ENCODE peak calls at places on chromosomes 11 and 22, in ten cellular contexts. One of them, this sample, is unnamed.

GRCh38 chr11:105718641-105719040 is 108.8 kb downstream of the GRIA4 start:
- DNase-seq in pancreas: no peak
- DNase-seq in colonic mucosa: no peak
- DNase-seq in CD8-positive, alpha-beta T cell: no peak
- DNase-seq in PC-3: no peak
- DNase-seq in transverse colon: no peak
- DNase-seq in tibial nerve: no peak
- DNase-seq in heart left ventricle: no peak
- DNase-seq in MM.1S: no peak
- DNase-seq in psoas muscle: no peak
- DNase-seq in this sample: no peak

GRCh38 chr22:44399196-44399837 is 86.6 kb upstream of the SHISAL1 start:
- DNase-seq in PC-3: no peak
- DNase-seq in colonic mucosa: no peak
- DNase-seq in heart left ventricle: no peak
- DNase-seq in transverse colon: peak; percentile 1
- DNase-seq in MM.1S: no peak
- DNase-seq in tibial nerve: peak; percentile 3
- DNase-seq in CD8-positive, alpha-beta T cell: no peak
- DNase-seq in pancreas: no peak
- DNase-seq in psoas muscle: no peak
- DNase-seq in this sample: no peak

GRCh38 chr11:80495116-80495515 is 1054.3 kb upstream of the TENM4 start:
- DNase-seq in PC-3: peak; percentile 66
- DNase-seq in MM.1S: no peak
- DNase-seq in colonic mucosa: no peak
- DNase-seq in tibial nerve: no peak
- DNase-seq in transverse colon: no peak
- DNase-seq in CD8-positive, alpha-beta T cell: no peak
- DNase-seq in psoas muscle: no peak
- DNase-seq in heart left ventricle: no peak
- DNase-seq in pancreas: no peak
- DNase-seq in this sample: no peak

GRCh38 chr11:82792822-82793569 is 59.3 kb upstream of the FAM181B start:
- DNase-seq in colonic mucosa: no peak
- DNase-seq in transverse colon: no peak
- DNase-seq in MM.1S: no peak
- DNase-seq in psoas muscle: no peak
- DNase-seq in CD8-positive, alpha-beta T cell: no peak
- DNase-seq in pancreas: no peak
- DNase-seq in tibial nerve: no peak
- DNase-seq in heart left ventricle: no peak
- DNase-seq in PC-3: no peak
- DNase-seq in this sample: no peak

GRCh38 chr22:49400866-49401598 is 426.6 kb downstream of the BRD1 start:
- DNase-seq in colonic mucosa: peak; percentile 7
- DNase-seq in MM.1S: no peak
- DNase-seq in PC-3: no peak
- DNase-seq in pancreas: no peak
- DNase-seq in psoas muscle: no peak
- DNase-seq in CD8-positive, alpha-beta T cell: no peak
- DNase-seq in transverse colon: no peak
- DNase-seq in heart left ventricle: no peak
- DNase-seq in tibial nerve: no peak
- DNase-seq in this sample: no peak

GRCh38 chr11:92804388-92804787 is 165.1 kb upstream of the MTNR1B start:
- DNase-seq in transverse colon: no peak
- DNase-seq in CD8-positive, alpha-beta T cell: no peak
- DNase-seq in pancreas: no peak
- DNase-seq in heart left ventricle: no peak
- DNase-seq in tibial nerve: no peak
- DNase-seq in MM.1S: no peak
- DNase-seq in PC-3: no peak
- DNase-seq in colonic mucosa: no peak
- DNase-seq in psoas muscle: no peak
- DNase-seq in this sample: no peak

GRCh38 chr22:43969021-43969878 is 14.0 kb downstream of the SAMM50 start:
- DNase-seq in psoas muscle: no peak
- DNase-seq in PC-3: no peak
- DNase-seq in CD8-positive, alpha-beta T cell: no peak
- DNase-seq in MM.1S: no peak
- DNase-seq in pancreas: no peak
- DNase-seq in colonic mucosa: no peak
- DNase-seq in tibial nerve: no peak
- DNase-seq in heart left ventricle: no peak
- DNase-seq in transverse colon: no peak
- DNase-seq in this sample: no peak

GRCh38 chr11:59866397-59866796 is at the start of gene TCN1:
- DNase-seq in heart left ventricle: no peak
- DNase-seq in tibial nerve: no peak
- DNase-seq in MM.1S: no peak
- DNase-seq in CD8-positive, alpha-beta T cell: no peak
- DNase-seq in transverse colon: no peak
- DNase-seq in psoas muscle: no peak
- DNase-seq in PC-3: peak; percentile 93
- DNase-seq in colonic mucosa: no peak
- DNase-seq in pancreas: no peak
- DNase-seq in this sample: no peak

DNA sequence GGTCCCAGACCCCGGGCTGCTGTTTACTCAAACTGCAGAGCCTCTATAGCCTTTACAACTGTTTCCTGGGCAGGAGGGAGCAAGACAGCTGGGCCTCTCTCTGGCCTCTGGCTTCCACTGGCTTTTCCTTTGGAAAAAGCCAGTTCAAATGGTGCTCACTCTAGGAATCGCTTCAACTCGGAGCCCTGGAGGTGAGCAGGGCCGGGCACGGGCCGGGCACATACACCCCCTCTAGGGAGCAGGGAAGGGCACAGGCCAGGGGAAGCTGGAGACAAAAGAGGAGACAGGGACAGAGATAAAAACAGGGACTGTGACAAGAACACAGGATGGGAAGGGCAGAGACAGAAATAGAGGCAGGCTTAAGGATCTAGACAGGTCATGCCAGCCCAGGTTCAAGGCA is 839 bp downstream of the IRAG1 start:
- DNase-seq in MM.1S: no peak
- DNase-seq in heart left ventricle: no peak
- DNase-seq in transverse colon: no peak
- DNase-seq in tibial nerve: no peak
- DNase-seq in colonic mucosa: no peak
- DNase-seq in psoas muscle: no peak
- DNase-seq in CD8-positive, alpha-beta T cell: no peak
- DNase-seq in PC-3: no peak
- DNase-seq in pancreas: no peak
- DNase-seq in this sample: no peak
- H3K4me1 ChIP-seq in MM.1S: no peaks in the 10 kb centered on the region
- H3K4me1 ChIP-seq in heart left ventricle: no peaks in the 10 kb centered on the region
- H3K4me1 ChIP-seq in transverse colon: peaks cover 10% of the 10 kb centered on the region
- H3K4me1 ChIP-seq in tibial nerve: no peaks in the 10 kb centered on the region
- H3K4me1 ChIP-seq in colonic mucosa: no peaks in the 10 kb centered on the region
- H3K4me1 ChIP-seq in psoas muscle: no peaks in the 10 kb centered on the region
- H3K4me1 ChIP-seq in CD8-positive, alpha-beta T cell: no peaks in the 10 kb centered on the region
- H3K4me1 ChIP-seq in PC-3: peaks cover 8% of the 10 kb centered on the region
- H3K4me1 ChIP-seq in pancreas: no peaks in the 10 kb centered on the region
- H3K4me1 ChIP-seq in this sample: no peaks in the 10 kb centered on the region

DNA sequence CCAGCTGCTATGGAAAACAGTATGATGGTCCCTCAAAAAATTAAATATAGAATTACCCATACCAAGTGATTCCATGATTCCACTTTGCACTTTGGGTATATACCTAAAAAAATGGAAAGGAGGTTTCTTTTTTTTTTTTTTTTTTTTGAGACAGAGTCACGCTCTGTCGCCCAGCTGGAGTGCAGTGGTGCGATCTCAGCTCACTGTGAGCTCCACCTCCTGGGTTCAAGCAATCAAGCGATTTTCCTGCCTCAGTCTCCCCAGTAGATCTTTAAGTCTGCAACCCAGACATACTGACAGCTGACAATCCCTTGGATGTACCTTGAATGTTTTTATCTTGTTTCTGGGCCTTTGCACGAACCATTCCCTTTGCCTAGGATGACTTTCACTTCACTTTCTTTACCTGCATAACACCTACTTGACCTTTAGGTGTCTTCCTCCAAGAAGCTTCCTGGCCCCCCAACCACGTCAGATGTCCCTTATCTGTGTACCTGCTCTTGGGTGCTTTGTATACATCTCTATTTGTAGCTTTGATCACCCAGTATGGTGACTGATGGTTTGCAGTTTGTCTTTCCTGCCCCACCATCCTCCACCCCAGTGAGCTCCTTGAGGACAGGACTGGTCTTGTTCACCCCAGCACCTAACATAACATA is 11.6 kb downstream of the UCP3 start:
- DNase-seq in MM.1S: no peak
- DNase-seq in tibial nerve: no peak
- DNase-seq in PC-3: no peak
- DNase-seq in transverse colon: no peak
- DNase-seq in psoas muscle: no peak
- DNase-seq in CD8-positive, alpha-beta T cell: no peak
- DNase-seq in heart left ventricle: no peak
- DNase-seq in pancreas: no peak
- DNase-seq in colonic mucosa: no peak
- DNase-seq in this sample: no peak
- H3K27ac ChIP-seq in MM.1S: no peak overlapping the region
- H3K27ac ChIP-seq in tibial nerve: no peak overlapping the region
- H3K27ac ChIP-seq in PC-3: peak overlapping the region; percentile 47
- H3K27ac ChIP-seq in transverse colon: no peak overlapping the region
- H3K27ac ChIP-seq in psoas muscle: no peak overlapping the region
- H3K27ac ChIP-seq in CD8-positive, alpha-beta T cell: no peak overlapping the region
- H3K27ac ChIP-seq in heart left ventricle: no peak overlapping the region
- H3K27ac ChIP-seq in pancreas: no peak overlapping the region
- H3K27ac ChIP-seq in colonic mucosa: no peak overlapping the region
- H3K27ac ChIP-seq in this sample: no peak overlapping the region

DNA sequence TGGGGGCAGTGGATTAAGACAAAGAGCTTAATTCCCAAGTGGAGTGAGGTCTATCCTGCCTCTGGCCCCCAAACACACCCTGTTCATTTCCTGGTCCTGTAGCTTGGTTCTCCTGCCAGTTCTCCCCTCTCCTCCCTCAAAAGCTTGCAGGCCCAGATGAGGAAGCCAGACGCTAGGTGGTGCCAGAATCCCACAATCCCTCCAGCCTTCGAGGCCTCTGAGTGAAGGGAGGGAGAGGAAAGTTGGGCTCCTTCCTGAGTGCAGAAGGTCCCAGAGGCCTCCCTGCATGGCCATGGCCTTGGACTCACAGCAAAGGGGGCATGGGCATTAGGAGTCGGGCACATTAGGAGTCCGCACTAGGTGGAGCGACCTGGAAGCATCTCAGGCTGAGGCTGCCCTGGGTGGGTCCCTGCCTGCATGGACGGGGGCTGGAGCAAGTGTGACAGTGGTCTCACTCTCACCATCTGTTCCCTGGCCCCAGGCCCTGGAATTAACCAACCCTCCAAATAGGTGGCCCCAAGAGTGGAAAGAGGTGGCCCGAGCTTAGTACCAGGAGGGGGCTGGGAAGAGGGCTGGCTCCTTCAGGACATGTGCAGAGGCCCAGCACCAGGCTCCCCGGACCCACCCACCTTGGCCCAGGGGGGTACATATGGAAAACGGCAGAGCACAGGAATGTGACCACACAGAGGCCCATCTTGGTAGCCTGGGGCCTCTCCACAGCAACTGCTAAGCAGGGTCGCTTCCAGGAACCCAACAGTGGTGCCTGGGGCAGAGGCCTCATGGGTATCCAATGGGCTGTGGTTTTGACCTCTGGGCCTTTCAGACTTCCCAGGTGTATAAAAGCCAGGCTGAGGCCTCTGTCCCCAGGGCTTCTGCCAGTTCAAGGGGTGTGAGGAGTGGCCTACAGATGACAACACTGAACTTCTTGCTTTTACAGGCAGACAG is 5.2 kb downstream of the FXYD2 start:
- DNase-seq in CD8-positive, alpha-beta T cell: no peak
- DNase-seq in psoas muscle: peak; percentile 69
- DNase-seq in pancreas: peak; percentile 77
- DNase-seq in tibial nerve: no peak
- DNase-seq in colonic mucosa: peak; percentile 84
- DNase-seq in MM.1S: peak; percentile 39
- DNase-seq in PC-3: peak; percentile 86
- DNase-seq in transverse colon: peak; percentile 76
- DNase-seq in heart left ventricle: peak; percentile 72
- DNase-seq in this sample: no peak
- TF ChIP-seq CTCF in CD8-positive, alpha-beta T cell: no peak
- TF ChIP-seq CTCF in psoas muscle: peak; percentile 22
- TF ChIP-seq CTCF in pancreas: peak; percentile 22
- TF ChIP-seq CTCF in tibial nerve: peak; percentile 19
- TF ChIP-seq CTCF in colonic mucosa: peak; percentile 49
- TF ChIP-seq CTCF in MM.1S: peak; percentile 58
- TF ChIP-seq CTCF in PC-3: peak; percentile 88
- TF ChIP-seq CTCF in transverse colon: peak; percentile 50
- TF ChIP-seq CTCF in heart left ventricle: peak; percentile 44
- TF ChIP-seq CTCF in this sample: peak; percentile 16

GRCh38 chr11:96016978-96017502 is 93.1 kb upstream of the MTMR2 start:
- DNase-seq in tibial nerve: no peak
- DNase-seq in MM.1S: no peak
- DNase-seq in psoas muscle: no peak
- DNase-seq in PC-3: no peak
- DNase-seq in transverse colon: no peak
- DNase-seq in colonic mucosa: no peak
- DNase-seq in pancreas: no peak
- DNase-seq in CD8-positive, alpha-beta T cell: no peak
- DNase-seq in heart left ventricle: no peak
- DNase-seq in this sample: no peak

GRCh38 chr11:96019271-96019670 is 95.4 kb upstream of the MTMR2 start:
- DNase-seq in CD8-positive, alpha-beta T cell: no peak
- DNase-seq in pancreas: no peak
- DNase-seq in PC-3: no peak
- DNase-seq in heart left ventricle: no peak
- DNase-seq in transverse colon: no peak
- DNase-seq in colonic mucosa: no peak
- DNase-seq in psoas muscle: no peak
- DNase-seq in tibial nerve: no peak
- DNase-seq in MM.1S: no peak
- DNase-seq in this sample: no peak

GRCh38 chr11:96019810-96020747 is 96.2 kb upstream of the MTMR2 start:
- DNase-seq in tibial nerve: no peak
- DNase-seq in PC-3: no peak
- DNase-seq in transverse colon: no peak
- DNase-seq in CD8-positive, alpha-beta T cell: no peak
- DNase-seq in colonic mucosa: no peak
- DNase-seq in heart left ventricle: no peak
- DNase-seq in psoas muscle: no peak
- DNase-seq in pancreas: no peak
- DNase-seq in MM.1S: no peak
- DNase-seq in this sample: no peak

GRCh38 chr11:96015911-96016565 is 92.1 kb upstream of the MTMR2 start:
- DNase-seq in CD8-positive, alpha-beta T cell: peak; percentile 57
- DNase-seq in transverse colon: no peak
- DNase-seq in psoas muscle: no peak
- DNase-seq in pancreas: no peak
- DNase-seq in heart left ventricle: no peak
- DNase-seq in tibial nerve: no peak
- DNase-seq in MM.1S: peak; percentile 16
- DNase-seq in PC-3: no peak
- DNase-seq in colonic mucosa: no peak
- DNase-seq in this sample: no peak

DNA sequence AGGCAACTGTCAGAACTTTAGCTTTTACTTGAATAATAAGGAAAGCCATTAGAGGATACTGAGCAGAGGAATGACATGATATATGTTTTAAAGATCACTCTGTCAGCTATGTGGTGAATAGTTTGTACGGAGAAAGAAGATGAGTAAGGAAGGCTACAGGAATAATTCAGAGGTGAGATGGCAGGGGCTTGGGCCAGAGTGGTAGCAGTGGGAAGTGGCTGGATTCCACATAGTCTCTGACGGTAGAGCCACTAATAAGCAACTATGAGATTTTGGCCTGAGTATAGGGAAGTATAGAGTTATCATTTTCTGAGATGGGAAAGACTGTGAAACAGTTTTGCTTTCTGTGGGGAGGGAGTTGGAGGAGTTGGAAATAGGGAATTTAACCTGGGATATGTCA is 94.0 kb upstream of the MTMR2 start:
- DNase-seq in pancreas: no peak
- DNase-seq in MM.1S: no peak
- DNase-seq in tibial nerve: no peak
- DNase-seq in CD8-positive, alpha-beta T cell: no peak
- DNase-seq in PC-3: no peak
- DNase-seq in heart left ventricle: no peak
- DNase-seq in colonic mucosa: no peak
- DNase-seq in psoas muscle: no peak
- DNase-seq in transverse colon: no peak
- DNase-seq in this sample: no peak
- H3K4me1 ChIP-seq in pancreas: no peaks in the 10 kb centered on the region
- H3K4me1 ChIP-seq in MM.1S: peaks cover 23% of the 10 kb centered on the region
- H3K4me1 ChIP-seq in tibial nerve: no peaks in the 10 kb centered on the region
- H3K4me1 ChIP-seq in CD8-positive, alpha-beta T cell: peaks cover 53% of the 10 kb centered on the region
- H3K4me1 ChIP-seq in PC-3: peaks cover 12% of the 10 kb centered on the region
- H3K4me1 ChIP-seq in heart left ventricle: no peaks in the 10 kb centered on the region
- H3K4me1 ChIP-seq in colonic mucosa: no peaks in the 10 kb centered on the region
- H3K4me1 ChIP-seq in psoas muscle: no peaks in the 10 kb centered on the region
- H3K4me1 ChIP-seq in transverse colon: no peaks in the 10 kb centered on the region
- H3K4me1 ChIP-seq in this sample: no peaks in the 10 kb centered on the region